ENCODE peak calls at places on chromosomes 16 and 17, in seven cellular contexts. One of them, this sample, is unnamed.
A peak's percentile ranks its signal among the peaks of the same experiment; 100 is the strongest.

GRCh38 chr17:2695243-2695960 is 16.2 kb downstream of the CLUH start:
- DNase-seq in GM12878: no peak
- DNase-seq in HCT116: no peak
- DNase-seq in K562: no peak
- DNase-seq in H1: no peak
- DNase-seq in HepG2: no peak
- DNase-seq in Panc1: no peak
- DNase-seq in this sample: peak; percentile 28

GRCh38 chr17:1953866-1954265 is 71.3 kb downstream of the RTN4RL1 start:
- DNase-seq in GM12878: no peak
- DNase-seq in HCT116: no peak
- DNase-seq in K562: no peak
- DNase-seq in H1: no peak
- DNase-seq in HepG2: no peak
- DNase-seq in Panc1: no peak
- DNase-seq in this sample: no peak

GRCh38 chr16:14302031-14302398 is 230.9 kb downstream of the MRTFB start:
- DNase-seq in GM12878: no peak
- DNase-seq in HCT116: no peak
- DNase-seq in K562: peak; percentile 89
- DNase-seq in H1: no peak
- DNase-seq in HepG2: peak; percentile 49
- DNase-seq in Panc1: no peak
- DNase-seq in this sample: peak; percentile 89

GRCh38 chr16:1311738-1312458 is 2.5 kb downstream of the UBE2I start:
- DNase-seq in GM12878: no peak
- DNase-seq in HCT116: no peak
- DNase-seq in K562: no peak
- DNase-seq in H1: no peak
- DNase-seq in HepG2: no peak
- DNase-seq in Panc1: no peak
- DNase-seq in this sample: no peak

GRCh38 chr17:58666858-58667267 is 25.0 kb downstream of the TEX14 start:
- DNase-seq in GM12878: no peak
- DNase-seq in HCT116: peak; percentile 81
- DNase-seq in K562: peak; percentile 76
- DNase-seq in H1: no peak
- DNase-seq in HepG2: no peak
- DNase-seq in Panc1: no peak
- DNase-seq in this sample: no peak

GRCh38 chr16:23510154-23510914 is at the start of gene GGA2:
- DNase-seq in GM12878: no peak
- DNase-seq in HCT116: peak; percentile 47
- DNase-seq in K562: peak; percentile 88
- DNase-seq in H1: no peak
- DNase-seq in HepG2: peak; percentile 79
- DNase-seq in Panc1: peak; percentile 45
- DNase-seq in this sample: peak; percentile 95

GRCh38 chr16:56775162-56775561 is 45.2 kb downstream of the NUP93 start:
- DNase-seq in GM12878: no peak
- DNase-seq in HCT116: no peak
- DNase-seq in K562: no peak
- DNase-seq in H1: no peak
- DNase-seq in HepG2: no peak
- DNase-seq in Panc1: no peak
- DNase-seq in this sample: no peak

GRCh38 chr17:78458739-78459335 is 80.4 kb downstream of the PGS1 start:
- DNase-seq in GM12878: no peak
- DNase-seq in HCT116: no peak
- DNase-seq in K562: no peak
- DNase-seq in H1: no peak
- DNase-seq in HepG2: no peak
- DNase-seq in Panc1: no peak
- DNase-seq in this sample: no peak

GRCh38 chr16:11742041-11742535 is 569 bp downstream of the TXNDC11 start:
- DNase-seq in GM12878: no peak
- DNase-seq in HCT116: no peak
- DNase-seq in K562: peak; percentile 72
- DNase-seq in H1: no peak
- DNase-seq in HepG2: peak; percentile 32
- DNase-seq in Panc1: no peak
- DNase-seq in this sample: no peak

GRCh38 chr16:524274-525011 is 3.1 kb upstream of the CAPN15 start:
- DNase-seq in GM12878: no peak
- DNase-seq in HCT116: no peak
- DNase-seq in K562: no peak
- DNase-seq in H1: no peak
- DNase-seq in HepG2: no peak
- DNase-seq in Panc1: no peak
- DNase-seq in this sample: no peak

GRCh38 chr17:55750750-55751641 is at the start of gene PCTP:
- DNase-seq in GM12878: peak; percentile 36
- DNase-seq in HCT116: peak; percentile 86
- DNase-seq in K562: peak; percentile 97
- DNase-seq in H1: peak; percentile 78
- DNase-seq in HepG2: peak; percentile 87
- DNase-seq in Panc1: no peak
- DNase-seq in this sample: peak; percentile 98

GRCh38 chr16:80687606-80688005 is 116.8 kb downstream of the CDYL2 start:
- DNase-seq in GM12878: no peak
- DNase-seq in HCT116: no peak
- DNase-seq in K562: no peak
- DNase-seq in H1: no peak
- DNase-seq in HepG2: no peak
- DNase-seq in Panc1: no peak
- DNase-seq in this sample: no peak

GRCh38 chr16:86296263-86296662 is 214.1 kb upstream of the FOXF1 start:
- DNase-seq in GM12878: no peak
- DNase-seq in HCT116: no peak
- DNase-seq in K562: no peak
- DNase-seq in H1: no peak
- DNase-seq in HepG2: no peak
- DNase-seq in Panc1: no peak
- DNase-seq in this sample: no peak

GRCh38 chr17:81867123-81867951 is 3.8 kb downstream of the ARHGDIA start:
- DNase-seq in GM12878: no peak
- DNase-seq in HCT116: no peak
- DNase-seq in K562: no peak
- DNase-seq in H1: no peak
- DNase-seq in HepG2: peak; percentile 50
- DNase-seq in Panc1: no peak
- DNase-seq in this sample: peak; percentile 48

GRCh38 chr17:75124041-75124818 is 7.3 kb downstream of the NT5C start:
- DNase-seq in GM12878: no peak
- DNase-seq in HCT116: peak; percentile 99
- DNase-seq in K562: peak; percentile 67
- DNase-seq in H1: no peak
- DNase-seq in HepG2: peak; percentile 48
- DNase-seq in Panc1: peak; percentile 89
- DNase-seq in this sample: no peak

GRCh38 chr17:71163121-71163812 is 957.6 kb upstream of the SOX9 start:
- DNase-seq in GM12878: no peak
- DNase-seq in HCT116: no peak
- DNase-seq in K562: no peak
- DNase-seq in H1: no peak
- DNase-seq in HepG2: no peak
- DNase-seq in Panc1: no peak
- DNase-seq in this sample: no peak

GRCh38 chr16:20938426-20938825 is 37.9 kb downstream of the LYRM1 start:
- DNase-seq in GM12878: no peak
- DNase-seq in HCT116: no peak
- DNase-seq in K562: no peak
- DNase-seq in H1: no peak
- DNase-seq in HepG2: no peak
- DNase-seq in Panc1: no peak
- DNase-seq in this sample: no peak

GRCh38 chr16:53147500-53148065 is 92.8 kb downstream of the CHD9 start:
- DNase-seq in GM12878: no peak
- DNase-seq in HCT116: no peak
- DNase-seq in K562: no peak
- DNase-seq in H1: no peak
- DNase-seq in HepG2: no peak
- DNase-seq in Panc1: no peak
- DNase-seq in this sample: no peak

GRCh38 chr17:17538417-17539391 is 42.5 kb upstream of the RASD1 start:
- DNase-seq in GM12878: no peak
- DNase-seq in HCT116: no peak
- DNase-seq in K562: peak; percentile 26
- DNase-seq in H1: no peak
- DNase-seq in HepG2: peak; percentile 98
- DNase-seq in Panc1: peak; percentile 20
- DNase-seq in this sample: no peak

GRCh38 chr17:64773836-64774761 is 112.0 kb upstream of the SMURF2 start:
- DNase-seq in GM12878: no peak
- DNase-seq in HCT116: peak; percentile 95
- DNase-seq in K562: peak; percentile 73
- DNase-seq in H1: peak; percentile 72
- DNase-seq in HepG2: peak; percentile 91
- DNase-seq in Panc1: no peak
- DNase-seq in this sample: peak; percentile 71

GRCh38 chr17:1617620-1618174 is 10.9 kb downstream of the SLC43A2 start:
- DNase-seq in GM12878: no peak
- DNase-seq in HCT116: peak; percentile 93
- DNase-seq in K562: peak; percentile 56
- DNase-seq in H1: no peak
- DNase-seq in HepG2: no peak
- DNase-seq in Panc1: no peak
- DNase-seq in this sample: no peak

GRCh38 chr17:82603981-82604448 is 44.2 kb downstream of the WDR45B start:
- DNase-seq in GM12878: no peak
- DNase-seq in HCT116: no peak
- DNase-seq in K562: no peak
- DNase-seq in H1: no peak
- DNase-seq in HepG2: no peak
- DNase-seq in Panc1: no peak
- DNase-seq in this sample: peak; percentile 37

GRCh38 chr16:46629331-46629843 is 8.2 kb upstream of the SHCBP1 start:
- DNase-seq in GM12878: no peak
- DNase-seq in HCT116: peak; percentile 59
- DNase-seq in K562: peak; percentile 39
- DNase-seq in H1: no peak
- DNase-seq in HepG2: peak; percentile 60
- DNase-seq in Panc1: no peak
- DNase-seq in this sample: peak; percentile 56
- TF ChIP-seq SIN3A in GM12878: no peak
- TF ChIP-seq SIN3A in HCT116: no peak
- TF ChIP-seq SIN3A in K562: no peak
- TF ChIP-seq SIN3A in H1: no peak
- TF ChIP-seq SIN3A in HepG2: no peak
- TF ChIP-seq SIN3A in Panc1: no peak
- TF ChIP-seq SIN3A in this sample: no peak

GRCh38 chr17:73532441-73532901 is 111.8 kb downstream of the SDK2 start:
- DNase-seq in GM12878: no peak
- DNase-seq in HCT116: no peak
- DNase-seq in K562: no peak
- DNase-seq in H1: no peak
- DNase-seq in HepG2: no peak
- DNase-seq in Panc1: no peak
- DNase-seq in this sample: peak; percentile 88
- TF ChIP-seq SIN3A in GM12878: no peak
- TF ChIP-seq SIN3A in HCT116: no peak
- TF ChIP-seq SIN3A in K562: no peak
- TF ChIP-seq SIN3A in H1: no peak
- TF ChIP-seq SIN3A in HepG2: no peak
- TF ChIP-seq SIN3A in Panc1: no peak
- TF ChIP-seq SIN3A in this sample: no peak

GRCh38 chr17:66347661-66348604 is 45.5 kb downstream of the PRKCA start:
- DNase-seq in GM12878: no peak
- DNase-seq in HCT116: no peak
- DNase-seq in K562: no peak
- DNase-seq in H1: no peak
- DNase-seq in HepG2: peak; percentile 57
- DNase-seq in Panc1: no peak
- DNase-seq in this sample: no peak
- TF ChIP-seq SIN3A in GM12878: no peak
- TF ChIP-seq SIN3A in HCT116: no peak
- TF ChIP-seq SIN3A in K562: no peak
- TF ChIP-seq SIN3A in H1: no peak
- TF ChIP-seq SIN3A in HepG2: no peak
- TF ChIP-seq SIN3A in Panc1: no peak
- TF ChIP-seq SIN3A in this sample: peak; percentile 42

GRCh38 chr16:70158261-70158939 is 15.2 kb upstream of the CLEC18C start:
- DNase-seq in GM12878: no peak
- DNase-seq in HCT116: no peak
- DNase-seq in K562: peak; percentile 20
- DNase-seq in H1: no peak
- DNase-seq in HepG2: no peak
- DNase-seq in Panc1: no peak
- DNase-seq in this sample: peak; percentile 12

GRCh38 chr16:70161350-70161749 is 12.2 kb upstream of the CLEC18C start:
- DNase-seq in GM12878: no peak
- DNase-seq in HCT116: no peak
- DNase-seq in K562: no peak
- DNase-seq in H1: no peak
- DNase-seq in HepG2: no peak
- DNase-seq in Panc1: no peak
- DNase-seq in this sample: no peak

GRCh38 chr16:70160388-70160787 is 13.2 kb upstream of the CLEC18C start:
- DNase-seq in GM12878: no peak
- DNase-seq in HCT116: no peak
- DNase-seq in K562: peak; percentile 17
- DNase-seq in H1: no peak
- DNase-seq in HepG2: no peak
- DNase-seq in Panc1: no peak
- DNase-seq in this sample: peak; percentile 5

GRCh38 chr16:70160821-70161220 is 12.8 kb upstream of the CLEC18C start:
- DNase-seq in GM12878: no peak
- DNase-seq in HCT116: no peak
- DNase-seq in K562: no peak
- DNase-seq in H1: no peak
- DNase-seq in HepG2: no peak
- DNase-seq in Panc1: no peak
- DNase-seq in this sample: no peak

DNA sequence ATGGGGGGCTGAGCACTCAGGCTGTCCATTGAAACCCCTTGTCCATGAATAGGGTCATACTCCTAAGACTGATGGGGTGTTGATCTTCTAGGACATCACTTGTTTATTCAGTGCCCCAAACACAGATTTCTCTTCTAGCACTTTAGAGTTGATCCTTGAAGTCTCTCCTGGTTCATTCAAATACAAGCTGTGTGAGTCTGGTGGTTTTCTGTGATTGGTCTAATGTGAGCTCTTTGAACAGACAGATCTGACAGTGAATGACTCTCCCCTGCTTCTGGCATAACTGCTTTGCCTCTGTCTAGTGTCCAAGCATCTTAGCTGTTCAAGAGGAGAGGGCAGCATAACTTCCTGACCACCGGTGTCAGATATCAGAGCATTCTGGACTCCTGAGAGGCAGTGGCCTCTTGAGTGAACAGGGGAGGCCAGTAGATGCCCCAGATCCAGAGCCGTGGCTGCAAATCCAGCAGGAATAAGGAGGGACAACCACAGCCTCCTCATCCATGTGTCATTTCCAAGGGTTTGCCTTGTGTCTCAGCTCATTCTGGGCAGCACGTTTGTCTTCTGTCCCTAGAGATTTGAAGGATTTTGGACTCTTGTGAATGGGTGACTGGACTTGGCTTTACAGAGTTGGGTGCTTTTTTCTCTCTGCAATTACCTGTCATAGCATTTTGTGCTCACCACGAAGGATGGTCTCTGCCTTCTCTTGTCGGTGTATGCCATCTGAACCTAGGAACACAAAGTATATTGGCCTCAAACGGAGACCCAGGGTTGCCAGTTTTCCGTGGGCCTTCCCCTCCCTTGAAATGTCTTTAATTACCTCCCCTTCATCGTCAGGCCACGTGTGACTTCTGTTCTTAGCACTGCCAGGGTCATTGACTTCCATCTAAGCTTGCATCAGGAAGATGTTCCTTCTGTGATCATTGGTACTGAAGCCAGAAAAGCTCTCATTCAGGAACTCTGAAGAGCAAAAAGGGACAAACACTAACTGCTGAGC is 13.9 kb upstream of the CLEC18C start:
- DNase-seq in GM12878: no peak
- DNase-seq in HCT116: no peak
- DNase-seq in K562: no peak
- DNase-seq in H1: no peak
- DNase-seq in HepG2: no peak
- DNase-seq in Panc1: no peak
- DNase-seq in this sample: peak; percentile 6
- TF ChIP-seq SIN3A in GM12878: no peak
- TF ChIP-seq SIN3A in HCT116: no peak
- TF ChIP-seq SIN3A in K562: no peak
- TF ChIP-seq SIN3A in H1: no peak
- TF ChIP-seq SIN3A in HepG2: no peak
- TF ChIP-seq SIN3A in Panc1: no peak
- TF ChIP-seq SIN3A in this sample: no peak

This sample was measured in SK-N-SH.